ENCODE peak calls at places on chromosomes 12 and 14, in ten cellular contexts. One of them, this sample, is unnamed. For H3K4me1, the result is how much of the 10 kb centered on the place peaks cover.

GRCh38 chr12:121025442-121026226 is 9.3 kb upstream of the C12orf43 start:
- DNase-seq in ascending aorta: no peak
- DNase-seq in aorta: no peak
- DNase-seq in fibroblast of lung: no peak
- DNase-seq in stomach: peak
- DNase-seq in neural progenitor cell: no peak
- DNase-seq in mesendoderm: no peak
- DNase-seq in tibial nerve: no peak
- DNase-seq in cardiac muscle cell: no peak
- DNase-seq in esophagus squamous epithelium: no peak
- DNase-seq in this sample: no peak

GRCh38 chr14:105864116-105864515 is 337.7 kb downstream of the TMEM121 start:
- DNase-seq in ascending aorta: peak
- DNase-seq in aorta: peak
- DNase-seq in fibroblast of lung: no peak
- DNase-seq in stomach: no peak
- DNase-seq in neural progenitor cell: no peak
- DNase-seq in mesendoderm: no peak
- DNase-seq in tibial nerve: peak
- DNase-seq in cardiac muscle cell: no peak
- DNase-seq in esophagus squamous epithelium: no peak
- DNase-seq in this sample: no peak

GRCh38 chr12:122964439-122965257 is 1.6 kb downstream of the ABCB9 start:
- DNase-seq in ascending aorta: peak
- DNase-seq in aorta: no peak
- DNase-seq in fibroblast of lung: no peak
- DNase-seq in stomach: no peak
- DNase-seq in neural progenitor cell: peak
- DNase-seq in mesendoderm: no peak
- DNase-seq in tibial nerve: no peak
- DNase-seq in cardiac muscle cell: no peak
- DNase-seq in esophagus squamous epithelium: no peak
- DNase-seq in this sample: no peak

GRCh38 chr12:1744932-1745331 is 54.1 kb downstream of the ADIPOR2 start:
- DNase-seq in ascending aorta: no peak
- DNase-seq in aorta: no peak
- DNase-seq in fibroblast of lung: peak
- DNase-seq in stomach: no peak
- DNase-seq in neural progenitor cell: no peak
- DNase-seq in mesendoderm: peak
- DNase-seq in tibial nerve: no peak
- DNase-seq in cardiac muscle cell: no peak
- DNase-seq in esophagus squamous epithelium: no peak
- DNase-seq in this sample: no peak

GRCh38 chr12:96208346-96208745 is 14.2 kb downstream of the ELK3 start:
- DNase-seq in ascending aorta: peak
- DNase-seq in aorta: no peak
- DNase-seq in fibroblast of lung: peak
- DNase-seq in stomach: no peak
- DNase-seq in neural progenitor cell: no peak
- DNase-seq in mesendoderm: no peak
- DNase-seq in tibial nerve: no peak
- DNase-seq in cardiac muscle cell: peak
- DNase-seq in esophagus squamous epithelium: no peak
- DNase-seq in this sample: no peak

GRCh38 chr14:49249022-49249421 is 337.2 kb downstream of the RPS29 start:
- DNase-seq in ascending aorta: no peak
- DNase-seq in aorta: no peak
- DNase-seq in fibroblast of lung: peak
- DNase-seq in stomach: no peak
- DNase-seq in neural progenitor cell: no peak
- DNase-seq in mesendoderm: no peak
- DNase-seq in tibial nerve: no peak
- DNase-seq in cardiac muscle cell: peak
- DNase-seq in esophagus squamous epithelium: no peak
- DNase-seq in this sample: no peak

GRCh38 chr12:43551971-43552559 is at the start of gene ADAMTS20:
- DNase-seq in ascending aorta: no peak
- DNase-seq in aorta: no peak
- DNase-seq in fibroblast of lung: peak
- DNase-seq in stomach: no peak
- DNase-seq in neural progenitor cell: peak
- DNase-seq in mesendoderm: peak
- DNase-seq in tibial nerve: no peak
- DNase-seq in cardiac muscle cell: peak
- DNase-seq in esophagus squamous epithelium: no peak
- DNase-seq in this sample: no peak

GRCh38 chr12:124772467-124773170 is 91.0 kb downstream of the SCARB1 start:
- DNase-seq in ascending aorta: no peak
- DNase-seq in aorta: no peak
- DNase-seq in fibroblast of lung: no peak
- DNase-seq in stomach: no peak
- DNase-seq in neural progenitor cell: no peak
- DNase-seq in mesendoderm: peak
- DNase-seq in tibial nerve: no peak
- DNase-seq in cardiac muscle cell: no peak
- DNase-seq in esophagus squamous epithelium: no peak
- DNase-seq in this sample: no peak

GRCh38 chr14:84482256-84483071 is 1047.5 kb upstream of the FLRT2 start:
- DNase-seq in ascending aorta: no peak
- DNase-seq in aorta: no peak
- DNase-seq in fibroblast of lung: peak
- DNase-seq in stomach: no peak
- DNase-seq in neural progenitor cell: peak
- DNase-seq in mesendoderm: no peak
- DNase-seq in tibial nerve: no peak
- DNase-seq in cardiac muscle cell: peak
- DNase-seq in esophagus squamous epithelium: no peak
- DNase-seq in this sample: no peak

GRCh38 chr14:20631821-20632389 is 9.6 kb downstream of the OR6S1 start:
- DNase-seq in ascending aorta: peak
- DNase-seq in aorta: peak
- DNase-seq in fibroblast of lung: peak
- DNase-seq in stomach: peak
- DNase-seq in neural progenitor cell: peak
- DNase-seq in mesendoderm: peak
- DNase-seq in tibial nerve: peak
- DNase-seq in cardiac muscle cell: peak
- DNase-seq in esophagus squamous epithelium: no peak
- DNase-seq in this sample: no peak

GRCh38 chr12:52238206-52238840 is 5.3 kb downstream of the KRT7 start:
- DNase-seq in ascending aorta: no peak
- DNase-seq in aorta: no peak
- DNase-seq in fibroblast of lung: no peak
- DNase-seq in stomach: no peak
- DNase-seq in neural progenitor cell: no peak
- DNase-seq in mesendoderm: no peak
- DNase-seq in tibial nerve: no peak
- DNase-seq in cardiac muscle cell: peak
- DNase-seq in esophagus squamous epithelium: no peak
- DNase-seq in this sample: no peak

GRCh38 chr12:1078002-1078401 is 87.0 kb downstream of the ERC1 start:
- DNase-seq in ascending aorta: no peak
- DNase-seq in aorta: no peak
- DNase-seq in fibroblast of lung: peak
- DNase-seq in stomach: no peak
- DNase-seq in neural progenitor cell: no peak
- DNase-seq in mesendoderm: no peak
- DNase-seq in tibial nerve: no peak
- DNase-seq in cardiac muscle cell: no peak
- DNase-seq in esophagus squamous epithelium: no peak
- DNase-seq in this sample: no peak

GRCh38 chr14:61564623-61565091 is 130.7 kb upstream of the HIF1A start:
- DNase-seq in ascending aorta: peak
- DNase-seq in aorta: no peak
- DNase-seq in fibroblast of lung: peak
- DNase-seq in stomach: no peak
- DNase-seq in neural progenitor cell: no peak
- DNase-seq in mesendoderm: peak
- DNase-seq in tibial nerve: no peak
- DNase-seq in cardiac muscle cell: peak
- DNase-seq in esophagus squamous epithelium: no peak
- DNase-seq in this sample: no peak

GRCh38 chr14:61565181-61565580 is 130.1 kb upstream of the HIF1A start:
- DNase-seq in ascending aorta: no peak
- DNase-seq in aorta: no peak
- DNase-seq in fibroblast of lung: peak
- DNase-seq in stomach: no peak
- DNase-seq in neural progenitor cell: no peak
- DNase-seq in mesendoderm: no peak
- DNase-seq in tibial nerve: no peak
- DNase-seq in cardiac muscle cell: no peak
- DNase-seq in esophagus squamous epithelium: no peak
- DNase-seq in this sample: no peak

GRCh38 chr14:61562321-61563161 is 132.8 kb upstream of the HIF1A start:
- DNase-seq in ascending aorta: peak
- DNase-seq in aorta: no peak
- DNase-seq in fibroblast of lung: peak
- DNase-seq in stomach: no peak
- DNase-seq in neural progenitor cell: no peak
- DNase-seq in mesendoderm: no peak
- DNase-seq in tibial nerve: no peak
- DNase-seq in cardiac muscle cell: peak
- DNase-seq in esophagus squamous epithelium: no peak
- DNase-seq in this sample: no peak

GRCh38 chr14:61563162-61563511 is 132.2 kb upstream of the HIF1A start:
- DNase-seq in ascending aorta: peak
- DNase-seq in aorta: no peak
- DNase-seq in fibroblast of lung: no peak
- DNase-seq in stomach: no peak
- DNase-seq in neural progenitor cell: no peak
- DNase-seq in mesendoderm: no peak
- DNase-seq in tibial nerve: no peak
- DNase-seq in cardiac muscle cell: no peak
- DNase-seq in esophagus squamous epithelium: no peak
- DNase-seq in this sample: no peak

DNA sequence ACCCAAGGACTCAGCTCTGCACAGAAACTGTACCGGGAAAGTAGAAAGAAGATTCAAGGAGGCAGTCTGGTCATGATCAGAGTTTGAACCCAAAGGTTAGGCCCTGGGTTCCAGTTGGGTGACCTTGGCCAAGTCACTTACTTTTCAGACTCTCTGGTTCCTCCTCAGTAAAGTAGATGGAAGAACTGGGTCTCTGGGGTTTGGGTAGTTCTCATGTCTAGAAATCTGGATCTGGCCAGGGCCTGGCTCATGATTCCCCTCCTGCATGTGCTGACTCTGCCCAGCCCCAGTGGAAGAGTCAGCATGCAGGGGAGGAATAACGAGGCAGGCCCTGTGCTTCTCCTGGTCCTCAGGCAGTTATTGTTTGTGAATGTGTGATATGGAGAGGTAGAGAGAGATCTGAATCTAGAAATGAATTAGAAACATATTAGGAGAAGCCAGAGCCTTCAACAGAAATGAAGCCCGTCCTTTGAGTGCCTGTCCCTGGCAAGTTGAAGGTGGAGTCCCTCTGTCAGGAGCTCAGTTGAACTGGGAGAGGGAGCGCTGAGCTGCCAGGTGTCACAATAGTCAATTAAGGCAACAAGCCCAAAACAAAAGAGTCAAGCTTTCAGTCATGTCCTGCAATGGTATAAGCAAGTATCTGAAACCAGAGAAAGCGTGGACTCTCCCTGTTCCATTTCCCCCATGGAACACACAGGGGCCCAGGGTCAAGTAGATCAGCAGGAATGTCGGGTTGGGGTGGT is 131.3 kb upstream of the HIF1A start:
- DNase-seq in ascending aorta: peak
- DNase-seq in aorta: no peak
- DNase-seq in fibroblast of lung: no peak
- DNase-seq in stomach: no peak
- DNase-seq in neural progenitor cell: no peak
- DNase-seq in mesendoderm: no peak
- DNase-seq in tibial nerve: no peak
- DNase-seq in cardiac muscle cell: no peak
- DNase-seq in esophagus squamous epithelium: no peak
- DNase-seq in this sample: no peak
- H3K4me1 ChIP-seq in ascending aorta: under half
- H3K4me1 ChIP-seq in aorta: under half
- H3K4me1 ChIP-seq in fibroblast of lung: half or more
- H3K4me1 ChIP-seq in stomach: half or more
- H3K4me1 ChIP-seq in neural progenitor cell: under half
- H3K4me1 ChIP-seq in mesendoderm: under half
- H3K4me1 ChIP-seq in tibial nerve: under half
- H3K4me1 ChIP-seq in cardiac muscle cell: half or more
- H3K4me1 ChIP-seq in esophagus squamous epithelium: half or more
- H3K4me1 ChIP-seq in this sample: half or more

GRCh38 chr12:131796411-131796736 is 31.8 kb upstream of the MMP17 start:
- DNase-seq in ascending aorta: no peak
- DNase-seq in aorta: no peak
- DNase-seq in fibroblast of lung: no peak
- DNase-seq in stomach: no peak
- DNase-seq in neural progenitor cell: no peak
- DNase-seq in mesendoderm: no peak
- DNase-seq in tibial nerve: no peak
- DNase-seq in cardiac muscle cell: no peak
- DNase-seq in esophagus squamous epithelium: no peak
- DNase-seq in this sample: no peak
- H3K27ac ChIP-seq in ascending aorta: no peak
- H3K27ac ChIP-seq in aorta: no peak
- H3K27ac ChIP-seq in fibroblast of lung: no peak
- H3K27ac ChIP-seq in stomach: no peak
- H3K27ac ChIP-seq in neural progenitor cell: no peak
- H3K27ac ChIP-seq in mesendoderm: peak
- H3K27ac ChIP-seq in tibial nerve: no peak
- H3K27ac ChIP-seq in cardiac muscle cell: no peak
- H3K27ac ChIP-seq in esophagus squamous epithelium: no peak
- H3K27ac ChIP-seq in this sample: no peak

GRCh38 chr14:68689426-68689825 is 103.4 kb downstream of the ZFP36L1 start:
- DNase-seq in ascending aorta: no peak
- DNase-seq in aorta: peak
- DNase-seq in fibroblast of lung: no peak
- DNase-seq in stomach: no peak
- DNase-seq in neural progenitor cell: no peak
- DNase-seq in mesendoderm: no peak
- DNase-seq in tibial nerve: no peak
- DNase-seq in cardiac muscle cell: no peak
- DNase-seq in esophagus squamous epithelium: no peak
- DNase-seq in this sample: no peak
- H3K4me1 ChIP-seq in ascending aorta: under half
- H3K4me1 ChIP-seq in aorta: under half
- H3K4me1 ChIP-seq in fibroblast of lung: under half
- H3K4me1 ChIP-seq in stomach: under half
- H3K4me1 ChIP-seq in neural progenitor cell: under half
- H3K4me1 ChIP-seq in mesendoderm: under half
- H3K4me1 ChIP-seq in tibial nerve: half or more
- H3K4me1 ChIP-seq in cardiac muscle cell: under half
- H3K4me1 ChIP-seq in esophagus squamous epithelium: under half
- H3K4me1 ChIP-seq in this sample: under half

DNA sequence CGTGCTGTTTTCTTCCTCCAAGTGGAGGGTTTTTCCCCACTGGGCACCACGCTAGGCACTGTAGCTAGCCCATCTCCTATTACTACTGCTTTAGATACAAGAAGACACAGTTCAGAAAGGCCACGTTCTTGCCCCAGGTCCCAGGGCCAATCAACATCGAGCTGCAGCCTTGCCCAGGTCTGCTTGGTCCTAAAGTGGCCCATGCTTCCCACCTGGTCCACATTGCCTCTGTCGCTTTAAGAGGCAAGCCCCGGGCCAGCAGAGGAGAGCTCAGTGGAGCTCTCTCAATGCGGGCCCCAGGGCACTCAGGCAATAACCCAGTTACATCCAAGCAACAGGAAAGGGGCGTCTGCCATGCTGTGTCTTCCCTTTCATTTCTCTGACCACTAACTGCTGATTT is 148.1 kb downstream of the CALM1 start:
- DNase-seq in ascending aorta: no peak
- DNase-seq in aorta: peak
- DNase-seq in fibroblast of lung: no peak
- DNase-seq in stomach: no peak
- DNase-seq in neural progenitor cell: no peak
- DNase-seq in mesendoderm: no peak
- DNase-seq in tibial nerve: no peak
- DNase-seq in cardiac muscle cell: no peak
- DNase-seq in esophagus squamous epithelium: no peak
- DNase-seq in this sample: no peak
- H3K27ac ChIP-seq in ascending aorta: peak
- H3K27ac ChIP-seq in aorta: peak
- H3K27ac ChIP-seq in fibroblast of lung: no peak
- H3K27ac ChIP-seq in stomach: peak
- H3K27ac ChIP-seq in neural progenitor cell: no peak
- H3K27ac ChIP-seq in mesendoderm: no peak
- H3K27ac ChIP-seq in tibial nerve: no peak
- H3K27ac ChIP-seq in cardiac muscle cell: no peak
- H3K27ac ChIP-seq in esophagus squamous epithelium: no peak
- H3K27ac ChIP-seq in this sample: no peak

This sample was measured in vagina.